ENCODE peak calls at places on chromosomes 13 and 19, in five cellular contexts. W, T, B, O and J are unnamed samples.

GRCh38 chr19:45499196-45500180 is 1.2 kb downstream of the PPM1N start:
- DNase-seq in W (no peak), T (no peak), B (peak; percentile 27), O (no peak), J (peak; percentile 70)

GRCh38 chr19:47230122-47230920 is 678 bp downstream of the BBC3 start:
- DNase-seq in O (no peak), T (peak; percentile 48), W (no peak), B (peak; percentile 75), J (no peak)

GRCh38 chr13:30158774-30159445 is 148.4 kb downstream of the KATNAL1 start:
- DNase-seq in T (peak; percentile 83), B (no peak), W (no peak), O (no peak), J (no peak)

GRCh38 chr13:50552424-50552966 is 291.0 kb downstream of the DLEU7 start:
- DNase-seq in T (no peak), W (no peak), B (no peak), O (no peak), J (no peak)

GRCh38 chr19:54114340-54114826 is 1.1 kb downstream of the TFPT start:
- DNase-seq in O (peak; percentile 24), T (peak; percentile 14), B (peak; percentile 74), W (no peak), J (peak; percentile 42)

GRCh38 chr19:4896372-4896771 is 6.3 kb downstream of the ARRDC5 start:
- DNase-seq in W (no peak), O (no peak), T (peak; percentile 50), B (no peak), J (no peak)

GRCh38 chr19:33251076-33251475 is 25.4 kb upstream of the SLC7A10 start:
- DNase-seq in B (no peak), T (no peak), O (no peak), W (no peak), J (no peak)

GRCh38 chr19:56995298-56995697 is 124.5 kb upstream of the USP29 start:
- DNase-seq in B (no peak), O (no peak), T (no peak), W (no peak), J (no peak)

GRCh38 chr13:44307255-44307654 is 66.4 kb upstream of the SERP2 start:
- DNase-seq in W (no peak), O (no peak), T (no peak), B (no peak), J (no peak)

GRCh38 chr19:6068711-6069110 is 41.6 kb downstream of the RFX2 start:
- DNase-seq in O (no peak), B (no peak), W (no peak), T (no peak), J (no peak)

GRCh38 chr13:93224545-93224944 is 2.1 kb upstream of the GPC6 start:
- DNase-seq in T (no peak), O (no peak), B (no peak), W (no peak), J (no peak)

GRCh38 chr19:35123573-35123972 is 8.0 kb downstream of the FXYD3 start:
- DNase-seq in W (no peak), T (no peak), O (no peak), B (no peak), J (no peak)

GRCh38 chr13:71864094-71864980 is 2.7 kb downstream of the DACH1 start:
- DNase-seq in B (peak; percentile 27), T (no peak), W (no peak), O (no peak), J (peak; percentile 82)

GRCh38 chr13:109160887-109161669 is 531.7 kb downstream of the MYO16 start:
- DNase-seq in W (no peak), O (no peak), B (no peak), T (no peak), J (no peak)

GRCh38 chr19:49327878-49328544 is 3.0 kb upstream of the SLC6A16 start:
- DNase-seq in T (peak; percentile 33), B (peak; percentile 49), O (no peak), W (no peak), J (no peak)

GRCh38 chr13:113186061-113186900 is 22.2 kb downstream of the PCID2 start:
- DNase-seq in B (no peak), O (no peak), T (no peak), W (no peak), J (no peak)

GRCh38 chr19:45428385-45429231 is 4.9 kb upstream of the ERCC1 start:
- DNase-seq in T (peak; percentile 44), B (peak; percentile 57), O (no peak), W (no peak), J (no peak)

GRCh38 chr13:110820311-110820710 is 94.6 kb downstream of the ANKRD10 start:
- DNase-seq in T (no peak), B (no peak), W (no peak), O (peak; percentile 80), J (no peak)

GRCh38 chr13:95411641-95412040 is 110.4 kb upstream of the ABCC4 start:
- DNase-seq in O (peak; percentile 57), B (no peak), W (no peak), T (no peak), J (no peak)

GRCh38 chr13:81872581-81872980 is 1531.7 kb upstream of the SPRY2 start:
- DNase-seq in B (peak; percentile 37), T (peak; percentile 42), O (no peak), W (no peak), J (no peak)

GRCh38 chr19:54523403-54523802 is 20.8 kb downstream of the LAIR2 start:
- DNase-seq in T (no peak), O (no peak), B (no peak), W (no peak), J (no peak)